ENCODE peak calls at places on chromosomes 4 and X, in seven cellular contexts. F is left lung, W is LoVo, E is globus pallidus, H is NCI-H1105, D is astrocyte of the cerebellum, Y is memory B cell. V is an unnamed sample.

GRCh38 chrX:100447563-100448397 is 37.7 kb upstream of the PCDH19 start:
- DNase-seq in F (peak; percentile 36), W (peak; percentile 16), E (peak; percentile 11), H (peak; percentile 51), D (peak; percentile 8), Y (peak; percentile 19), V (no peak)

GRCh38 chrX:47501226-47502071 is 18.4 kb upstream of the ZNF41 start:
- DNase-seq in F (no peak), W (peak; percentile 14), E (no peak), H (no peak), D (no peak), Y (no peak), V (no peak)

GRCh38 chr4:177032341-177032740 is 239.6 kb upstream of the VEGFC start:
- DNase-seq in F (no peak), W (no peak), E (no peak), H (no peak), D (no peak), Y (no peak), V (no peak)

GRCh38 chr4:151218343-151218742 is 58.6 kb upstream of the PRSS48 start:
- DNase-seq in F (no peak), W (no peak), E (no peak), H (no peak), D (no peak), Y (no peak), V (no peak)

GRCh38 chrX:20988804-20989203 is 385.4 kb upstream of the CNKSR2 start:
- DNase-seq in F (no peak), W (no peak), E (no peak), H (no peak), D (no peak), Y (no peak), V (no peak)

GRCh38 chr4:116942315-116942714 is 143.1 kb downstream of the TRAM1L1 start:
- DNase-seq in F (no peak), W (no peak), E (no peak), H (no peak), D (no peak), Y (no peak), V (no peak)

GRCh38 chr4:100796333-100796732 is 278.5 kb upstream of the EMCN start:
- DNase-seq in F (no peak), W (no peak), E (no peak), H (no peak), D (no peak), Y (no peak), V (no peak)

GRCh38 chr4:84596826-84597225 is 13.9 kb downstream of the CDS1 start:
- DNase-seq in F (peak; percentile 76), W (peak; percentile 57), E (no peak), H (no peak), D (no peak), Y (no peak), V (no peak)

GRCh38 chrX:49172280-49172780 is 632 bp downstream of the PLP2 start:
- DNase-seq in F (peak; percentile 83), W (peak; percentile 73), E (no peak), H (peak; percentile 38), D (no peak), Y (peak; percentile 30), V (no peak)

GRCh38 chr4:72207196-72207595 is 175.4 kb downstream of the NPFFR2 start:
- DNase-seq in F (no peak), W (no peak), E (no peak), H (no peak), D (no peak), Y (no peak), V (no peak)

GRCh38 chr4:106985830-106986229 is 50.3 kb downstream of the DKK2 start:
- DNase-seq in F (no peak), W (no peak), E (no peak), H (no peak), D (peak; percentile 2), Y (no peak), V (no peak)

GRCh38 chr4:168908859-168909390 is 101.1 kb downstream of the CBR4 start:
- DNase-seq in F (no peak), W (no peak), E (no peak), H (no peak), D (no peak), Y (no peak), V (no peak)

GRCh38 chrX:65035451-65035779 is 59.2 kb upstream of the ZC4H2 start:
- DNase-seq in F (no peak), W (no peak), E (no peak), H (no peak), D (no peak), Y (no peak), V (no peak)

GRCh38 chrX:70219938-70220764 is 14.3 kb upstream of the AWAT1 start:
- DNase-seq in F (no peak), W (peak; percentile 32), E (no peak), H (no peak), D (no peak), Y (no peak), V (no peak)

GRCh38 chr4:152273343-152273742 is 262.5 kb downstream of the FBXW7 start:
- DNase-seq in F (no peak), W (no peak), E (no peak), H (no peak), D (no peak), Y (no peak), V (no peak)

GRCh38 chr4:6043843-6044242 is 25.6 kb upstream of the C4orf50 start:
- DNase-seq in F (no peak), W (no peak), E (no peak), H (no peak), D (no peak), Y (no peak), V (no peak)

GRCh38 chr4:87844476-87844875 is 11.7 kb downstream of the MEPE start:
- DNase-seq in F (no peak), W (no peak), E (no peak), H (no peak), D (no peak), Y (no peak), V (no peak)

GRCh38 chr4:188779586-188779985 is 640.3 kb downstream of the TRIML1 start:
- DNase-seq in F (no peak), W (no peak), E (no peak), H (no peak), D (no peak), Y (no peak), V (peak; percentile 14)

GRCh38 chrX:45710081-45710801 is 509.6 kb upstream of the DIPK2B start:
- DNase-seq in F (no peak), W (peak; percentile 32), E (no peak), H (no peak), D (peak; percentile 82), Y (no peak), V (peak; percentile 88)

GRCh38 chrX:76183289-76184057 is 10.6 kb downstream of the PBDC1 start:
- DNase-seq in F (no peak), W (no peak), E (no peak), H (no peak), D (peak; percentile 40), Y (no peak), V (peak; percentile 5)

GRCh38 chr4:125316391-125316780 is 1.6 kb downstream of the FAT4 start:
- DNase-seq in F (peak; percentile 56), W (no peak), E (no peak), H (no peak), D (no peak), Y (no peak), V (no peak)

GRCh38 chr4:38154681-38155588 is 194.7 kb downstream of the PTTG2 start:
- DNase-seq in F (peak; percentile 65), W (peak; percentile 80), E (peak; percentile 24), H (no peak), D (no peak), Y (no peak), V (no peak)

GRCh38 chrX:16838202-16839066 is 31.7 kb downstream of the RBBP7 start:
- DNase-seq in F (no peak), W (no peak), E (no peak), H (no peak), D (peak; percentile 49), Y (no peak), V (peak; percentile 42)

GRCh38 chr4:41693629-41694028 is 54.9 kb downstream of the PHOX2B start:
- DNase-seq in F (no peak), W (peak; percentile 53), E (peak; percentile 24), H (peak; percentile 10), D (peak; percentile 24), Y (no peak), V (no peak)

GRCh38 chrX:155070038-155070437 is 898 bp downstream of the CMC4 start:
- DNase-seq in F (no peak), W (no peak), E (no peak), H (no peak), D (no peak), Y (no peak), V (no peak)

GRCh38 chr4:54274786-54275503 is 45.9 kb downstream of the PDGFRA start:
- DNase-seq in F (no peak), W (no peak), E (no peak), H (no peak), D (no peak), Y (no peak), V (no peak)

GRCh38 chr4:4831266-4831665 is 28.2 kb upstream of the MSX1 start:
- DNase-seq in F (no peak), W (no peak), E (no peak), H (no peak), D (no peak), Y (no peak), V (no peak)

GRCh38 chr4:40238008-40238699 is 41.3 kb downstream of the RHOH start:
- DNase-seq in F (no peak), W (no peak), E (no peak), H (no peak), D (no peak), Y (no peak), V (no peak)

GRCh38 chr4:85681194-85681803 is 206.3 kb downstream of the ARHGAP24 start:
- DNase-seq in F (peak; percentile 72), W (no peak), E (peak; percentile 83), H (no peak), D (peak; percentile 99), Y (no peak), V (peak; percentile 83)

GRCh38 chr4:168887809-168888208 is 122.2 kb downstream of the CBR4 start:
- DNase-seq in F (no peak), W (no peak), E (no peak), H (no peak), D (no peak), Y (no peak), V (no peak)

GRCh38 chrX:131045786-131046185 is 12.4 kb upstream of the ARHGAP36 start:
- DNase-seq in F (no peak), W (no peak), E (no peak), H (no peak), D (no peak), Y (no peak), V (no peak)

GRCh38 chrX:1700757-1701156 is 85.9 kb downstream of the ASMT start:
- DNase-seq in F (no peak), W (no peak), E (no peak), H (no peak), D (no peak), Y (no peak), V (no peak)

GRCh38 chr4:74447636-74448233 is 2.8 kb downstream of the AREG start:
- DNase-seq in F (no peak), W (no peak), E (no peak), H (no peak), D (no peak), Y (no peak), V (no peak)

GRCh38 chrX:56968980-56969379 is 26.4 kb downstream of the SPIN3 start:
- DNase-seq in F (no peak), W (no peak), E (no peak), H (no peak), D (no peak), Y (no peak), V (no peak)

GRCh38 chr4:111449657-111450056 is 695.6 kb upstream of the FAM241A start:
- DNase-seq in F (no peak), W (no peak), E (no peak), H (no peak), D (no peak), Y (no peak), V (no peak)

GRCh38 chr4:22179124-22179874 is 230.7 kb upstream of the KCNIP4 start:
- DNase-seq in F (no peak), W (no peak), E (no peak), H (no peak), D (peak; percentile 89), Y (no peak), V (peak; percentile 49)

V was measured in kidney epithelial cell.